ENCODE peak calls at places on chromosomes 3 and 15, in four cellular contexts. U is IMR-90, X is HepG2, E is K562. W is an unnamed sample.

GRCh38 chr3:33091746-33092145 is 5.2 kb downstream of the GLB1 start:
- DNase-seq in U (no peak), E (peak), X (no peak), W (no peak)

GRCh38 chr3:58141766-58142345 is 68.9 kb downstream of the DNASE1L3 start:
- DNase-seq in U (no peak), X (no peak), E (no peak), W (no peak)

GRCh38 chr15:62933388-62933787 is 109.2 kb upstream of the TPM1 start:
- DNase-seq in X (no peak), U (peak), E (no peak), W (no peak)

GRCh38 chr15:85860394-85861161 is 65.9 kb upstream of the KLHL25 start:
- DNase-seq in X (no peak), E (no peak), U (no peak), W (no peak)

GRCh38 chr15:78387678-78388077 is 47.5 kb downstream of the CRABP1 start:
- DNase-seq in X (no peak), U (no peak), E (no peak), W (no peak)

GRCh38 chr3:52820741-52821140 is 9.7 kb downstream of the ITIH4 start:
- DNase-seq in E (peak), X (peak), U (peak), W (no peak)

GRCh38 chr3:65854606-65855304 is 184.0 kb downstream of the MAGI1 start:
- DNase-seq in U (peak), E (no peak), X (no peak), W (no peak)

GRCh38 chr3:138165061-138165460 is 9.7 kb downstream of the DBR1 start:
- DNase-seq in E (no peak), X (no peak), U (no peak), W (no peak)

GRCh38 chr3:143119974-143120715 is 574 bp downstream of the CHST2 start:
- DNase-seq in X (no peak), U (no peak), E (peak), W (no peak)

GRCh38 chr3:13879946-13880810 is at the start of gene WNT7A:
- DNase-seq in U (no peak), E (peak), X (no peak), W (no peak)

GRCh38 chr3:186466391-186466974 is 77.7 kb downstream of the CRYGS start:
- DNase-seq in E (no peak), X (no peak), U (no peak), W (no peak)

GRCh38 chr3:37652851-37653250 is 208.8 kb upstream of the CTDSPL start:
- DNase-seq in U (no peak), E (no peak), X (no peak), W (no peak)

GRCh38 chr3:80677796-80678195 is 910.0 kb upstream of the ROBO1 start:
- DNase-seq in E (no peak), X (no peak), U (no peak), W (no peak)

GRCh38 chr3:156434921-156435320 is 120.0 kb downstream of the SSR3 start:
- DNase-seq in X (no peak), U (no peak), E (no peak), W (no peak)

GRCh38 chr15:26156041-26156440 is 292.9 kb upstream of the ATP10A start:
- DNase-seq in E (no peak), U (no peak), X (no peak), W (no peak)

GRCh38 chr3:10196389-10197052 is 31.8 kb downstream of the IRAK2 start:
- DNase-seq in E (peak), X (no peak), U (peak), W (peak)

GRCh38 chr15:40003491-40003916 is 35.5 kb downstream of the SRP14 start:
- DNase-seq in E (no peak), X (peak), U (no peak), W (no peak)

GRCh38 chr3:141094851-141095545 is 43.9 kb downstream of the SPSB4 start:
- DNase-seq in E (no peak), U (peak), X (no peak), W (no peak)

GRCh38 chr15:62737551-62737950 is 305.0 kb upstream of the TPM1 start:
- DNase-seq in E (no peak), U (no peak), X (no peak), W (no peak)

GRCh38 chr15:74978503-74978902 is 16.9 kb upstream of the SCAMP5 start:
- DNase-seq in X (no peak), E (no peak), U (peak), W (no peak)

GRCh38 chr15:75577401-75578205 is 1.5 kb downstream of the PTPN9 start:
- DNase-seq in U (peak), E (no peak), X (no peak), W (no peak)

GRCh38 chr3:155631323-155632019 is 113.4 kb downstream of the PLCH1 start:
- DNase-seq in X (no peak), U (no peak), E (no peak), W (no peak)

GRCh38 chr3:51371943-51372557 is 13.0 kb upstream of the MANF start:
- DNase-seq in X (peak), E (peak), U (peak), W (no peak)

GRCh38 chr15:75676688-75677475 is 29.2 kb downstream of the SNX33 start:
- DNase-seq in U (no peak), E (no peak), X (no peak), W (no peak)

GRCh38 chr3:111846717-111847116 is 12.3 kb upstream of the PHLDB2 start:
- DNase-seq in E (no peak), X (no peak), U (peak), W (no peak)
- H3K9ac ChIP-seq in E (no peak), X (no peak), U (no peak), W (no peak)

GRCh38 chr3:174957081-174957480 is 97.9 kb downstream of the NAALADL2 start:
- DNase-seq in E (no peak), X (no peak), U (peak), W (no peak)
- TF ChIP-seq BHLHE40 in E (no peak), X (no peak), U (no peak), W (no peak)

GRCh38 chr15:67097893-67098740 is 32.7 kb downstream of the SMAD3 start:
- DNase-seq in U (peak), E (peak), X (no peak), W (no peak)
- H3K9ac ChIP-seq in U (peak), E (peak), X (peak), W (peak)

DNA sequence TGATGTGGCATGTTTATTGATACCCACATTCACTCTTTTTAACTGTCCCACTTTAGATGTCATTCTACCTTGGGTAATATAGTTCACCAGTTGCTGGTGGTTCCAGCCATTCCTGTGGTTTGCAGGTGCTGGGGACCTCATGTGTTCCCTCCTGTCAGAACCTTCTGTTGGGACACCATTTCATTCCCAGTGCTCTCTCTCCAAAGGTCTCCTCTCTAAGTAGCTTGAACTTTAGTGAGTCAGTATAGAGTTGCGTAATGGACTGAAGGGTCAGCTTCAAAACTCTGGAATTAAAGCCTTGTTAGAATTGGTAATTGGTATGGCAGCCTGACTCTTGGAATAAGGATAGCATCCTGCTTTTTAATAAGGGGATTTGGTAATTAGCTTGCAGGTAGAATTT is 108.5 kb downstream of the PLCL2 start:
- DNase-seq in X (no peak), E (no peak), U (peak), W (no peak)
- TF ChIP-seq BHLHE40 in X (no peak), E (no peak), U (no peak), W (no peak)

GRCh38 chr3:43255675-43256074 is 30.7 kb upstream of the SNRK start:
- DNase-seq in E (no peak), X (no peak), U (no peak), W (no peak)
- H3K9ac ChIP-seq in E (no peak), X (no peak), U (no peak), W (no peak)

DNA sequence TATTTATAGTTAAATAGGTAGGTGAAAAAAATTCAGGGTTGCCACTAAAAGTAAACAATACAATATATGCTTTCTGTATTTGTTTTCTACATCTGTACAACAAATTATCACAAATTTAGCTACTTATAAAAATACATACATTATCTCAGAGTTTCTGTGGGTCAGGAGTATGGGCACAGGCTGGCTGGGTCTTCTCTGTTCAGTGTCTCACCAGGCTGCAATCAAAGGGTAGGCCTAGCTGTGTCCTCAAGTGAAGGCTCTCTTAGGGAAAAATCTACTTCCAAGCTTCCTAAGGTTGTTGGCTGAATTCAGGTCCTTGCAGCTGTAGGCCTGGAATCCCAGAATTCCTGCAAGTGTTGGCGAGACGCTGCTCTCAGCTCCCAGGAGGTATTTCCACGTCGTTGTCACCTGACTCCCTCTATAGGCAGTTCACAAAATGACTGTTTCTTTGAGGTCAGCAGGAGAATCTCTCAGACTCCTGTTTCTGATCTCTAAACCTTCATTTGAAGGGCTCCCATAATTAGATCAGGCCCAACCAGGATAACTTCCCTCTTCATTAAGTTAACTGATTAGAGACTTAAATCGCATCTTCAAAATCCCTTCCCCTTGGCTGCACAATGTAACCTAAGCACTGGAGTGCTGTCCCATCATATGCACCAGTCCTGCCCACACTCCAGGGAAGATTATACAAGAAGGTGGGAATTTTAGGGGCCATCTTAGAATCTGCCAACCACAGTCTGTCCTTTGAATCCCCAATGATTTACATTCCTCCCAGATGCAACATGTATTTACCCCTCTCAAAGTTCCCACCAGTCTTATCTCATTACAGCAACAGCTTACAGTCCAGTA is 296.6 kb downstream of the SUCLG2 start:
- DNase-seq in E (peak), U (peak), X (peak), W (no peak)
- TF ChIP-seq BHLHE40 in E (no peak), U (no peak), X (no peak), W (no peak)

GRCh38 chr15:100663550-100664335 is 61.4 kb downstream of the ASB7 start:
- DNase-seq in E (no peak), X (no peak), U (peak), W (no peak)

GRCh38 chr15:100658895-100659294 is 56.5 kb downstream of the ASB7 start:
- DNase-seq in U (no peak), X (no peak), E (no peak), W (no peak)

GRCh38 chr15:100665570-100665969 is 63.2 kb downstream of the ASB7 start:
- DNase-seq in X (no peak), U (peak), E (no peak), W (no peak)

GRCh38 chr15:100661161-100661560 is 58.8 kb downstream of the ASB7 start:
- DNase-seq in U (no peak), X (no peak), E (no peak), W (no peak)

GRCh38 chr15:100663066-100663465 is 60.7 kb downstream of the ASB7 start:
- DNase-seq in U (no peak), X (no peak), E (peak), W (no peak)
- H3K9ac ChIP-seq in U (no peak), X (no peak), E (no peak), W (no peak)

GRCh38 chr15:43883571-43883970 is 56.8 kb downstream of the WDR76 start:
- DNase-seq in U (no peak), E (no peak), X (no peak), W (no peak)

GRCh38 chr15:43879386-43880355 is 52.9 kb downstream of the WDR76 start:
- DNase-seq in X (no peak), E (no peak), U (no peak), W (no peak)

GRCh38 chr15:43878466-43878865 is 51.7 kb downstream of the WDR76 start:
- DNase-seq in U (no peak), X (no peak), E (no peak), W (no peak)

GRCh38 chr15:43880406-43881184 is 53.8 kb downstream of the WDR76 start:
- DNase-seq in X (no peak), E (no peak), U (peak), W (no peak)

DNA sequence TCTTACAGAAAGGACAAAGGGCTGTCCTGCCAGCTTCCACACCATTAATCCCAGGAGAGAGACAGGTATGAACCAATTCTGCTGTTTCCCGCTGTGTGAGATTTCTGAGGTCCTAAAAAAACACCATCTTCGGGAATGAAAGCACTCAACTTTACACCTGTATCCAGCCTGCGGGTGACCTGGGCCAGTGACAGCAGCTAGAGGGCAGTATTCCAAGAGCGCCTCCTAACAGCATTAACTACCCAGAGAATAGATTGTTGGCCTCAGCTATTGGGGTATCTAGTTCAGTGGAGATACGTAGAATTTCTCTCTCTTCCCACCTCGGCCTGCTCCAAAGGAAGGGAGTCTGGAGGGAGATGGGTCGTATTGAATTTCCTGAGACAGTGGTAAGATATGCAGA is 55.1 kb downstream of the WDR76 start:
- DNase-seq in E (no peak), X (no peak), U (no peak), W (no peak)
- TF ChIP-seq BHLHE40 in E (no peak), X (no peak), U (no peak), W (no peak)